ENCODE peak calls at places on chromosome 16, in five cellular contexts. One of them, this sample, is unnamed.
A peak's percentile ranks its signal among the peaks of the same experiment; 100 is the strongest.

GRCh38 chr16:53899471-53899870 is 195.5 kb downstream of the FTO start:
- DNase-seq in pancreas: no peak
- DNase-seq in skeletal muscle cell: no peak
- DNase-seq in breast epithelium: no peak
- DNase-seq in Karpas-422: no peak
- DNase-seq in this sample: no peak

GRCh38 chr16:7597677-7598076 is 265.0 kb downstream of the RBFOX1 start:
- DNase-seq in pancreas: no peak
- DNase-seq in breast epithelium: no peak
- DNase-seq in skeletal muscle cell: peak; percentile 3
- DNase-seq in Karpas-422: no peak
- DNase-seq in this sample: no peak

GRCh38 chr16:63192969-63193368 is 1156.7 kb upstream of the CDH8 start:
- DNase-seq in skeletal muscle cell: no peak
- DNase-seq in Karpas-422: no peak
- DNase-seq in pancreas: no peak
- DNase-seq in breast epithelium: no peak
- DNase-seq in this sample: no peak

GRCh38 chr16:3748307-3748706 is 31.0 kb upstream of the TRAP1 start:
- DNase-seq in pancreas: no peak
- DNase-seq in breast epithelium: no peak
- DNase-seq in Karpas-422: no peak
- DNase-seq in skeletal muscle cell: no peak
- DNase-seq in this sample: no peak

GRCh38 chr16:46894011-46894672 is 10.0 kb downstream of the GPT2 start:
- DNase-seq in pancreas: peak; percentile 74
- DNase-seq in Karpas-422: no peak
- DNase-seq in breast epithelium: no peak
- DNase-seq in skeletal muscle cell: no peak
- DNase-seq in this sample: no peak

GRCh38 chr16:50313596-50314483 is 47.5 kb downstream of the ADCY7 start:
- DNase-seq in pancreas: peak; percentile 54
- DNase-seq in skeletal muscle cell: no peak
- DNase-seq in Karpas-422: no peak
- DNase-seq in breast epithelium: no peak
- DNase-seq in this sample: no peak

GRCh38 chr16:29804455-29805231 is 1.7 kb upstream of the MAZ start:
- DNase-seq in pancreas: peak; percentile 63
- DNase-seq in Karpas-422: peak; percentile 62
- DNase-seq in breast epithelium: no peak
- DNase-seq in skeletal muscle cell: no peak
- DNase-seq in this sample: no peak

GRCh38 chr16:89152831-89153700 is 18.5 kb upstream of the CDH15 start:
- DNase-seq in Karpas-422: peak; percentile 82
- DNase-seq in skeletal muscle cell: no peak
- DNase-seq in breast epithelium: no peak
- DNase-seq in pancreas: no peak
- DNase-seq in this sample: no peak

GRCh38 chr16:58026139-58026704 is 668 bp downstream of the MMP15 start:
- DNase-seq in Karpas-422: peak; percentile 60
- DNase-seq in pancreas: peak; percentile 80
- DNase-seq in breast epithelium: no peak
- DNase-seq in skeletal muscle cell: no peak
- DNase-seq in this sample: no peak

GRCh38 chr16:30588651-30589050 is 3.2 kb upstream of the ZNF785 start:
- DNase-seq in Karpas-422: no peak
- DNase-seq in pancreas: no peak
- DNase-seq in skeletal muscle cell: no peak
- DNase-seq in breast epithelium: no peak
- DNase-seq in this sample: no peak

GRCh38 chr16:17368951-17369350 is 101.8 kb downstream of the XYLT1 start:
- DNase-seq in skeletal muscle cell: no peak
- DNase-seq in pancreas: no peak
- DNase-seq in Karpas-422: no peak
- DNase-seq in breast epithelium: no peak
- DNase-seq in this sample: no peak

GRCh38 chr16:17370233-17371013 is 100.3 kb downstream of the XYLT1 start:
- DNase-seq in breast epithelium: no peak
- DNase-seq in pancreas: no peak
- DNase-seq in skeletal muscle cell: peak; percentile 81
- DNase-seq in Karpas-422: no peak
- DNase-seq in this sample: no peak

GRCh38 chr16:17371014-17371296 is 99.8 kb downstream of the XYLT1 start:
- DNase-seq in Karpas-422: no peak
- DNase-seq in skeletal muscle cell: no peak
- DNase-seq in pancreas: no peak
- DNase-seq in breast epithelium: no peak
- DNase-seq in this sample: no peak

GRCh38 chr16:17368511-17368910 is 102.2 kb downstream of the XYLT1 start:
- DNase-seq in Karpas-422: no peak
- DNase-seq in breast epithelium: no peak
- DNase-seq in skeletal muscle cell: no peak
- DNase-seq in pancreas: no peak
- DNase-seq in this sample: no peak

DNA sequence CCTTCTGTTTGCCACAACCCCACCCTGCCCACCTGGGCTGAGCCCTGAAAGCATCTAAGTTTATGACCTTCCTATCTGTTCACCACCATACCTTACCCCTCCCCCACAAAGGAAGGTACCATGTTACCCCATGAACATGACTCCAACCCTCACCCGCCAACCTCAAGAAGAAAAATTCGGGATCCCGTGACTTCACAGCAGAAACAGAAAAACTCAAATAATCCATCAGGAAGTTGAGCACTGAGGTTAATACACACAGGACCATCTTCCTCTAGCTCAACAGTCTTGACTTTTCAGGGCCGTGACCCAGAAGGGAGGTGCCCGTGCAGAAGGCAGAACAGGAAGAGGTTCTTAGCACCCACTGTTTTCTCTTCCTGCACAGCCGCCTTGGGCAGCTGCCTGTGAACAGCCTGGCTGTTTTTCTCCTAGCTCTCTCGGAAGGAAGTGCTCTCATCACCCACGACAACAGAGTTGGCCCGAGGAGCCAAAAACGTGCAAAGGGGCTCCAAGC is 101.3 kb downstream of the XYLT1 start:
- DNase-seq in skeletal muscle cell: no peak
- DNase-seq in Karpas-422: peak; percentile 68
- DNase-seq in pancreas: no peak
- DNase-seq in breast epithelium: no peak
- DNase-seq in this sample: no peak
- H3K4me3 ChIP-seq in skeletal muscle cell: no peak overlapping the region
- H3K4me3 ChIP-seq in Karpas-422: peak overlapping the region; percentile 40
- H3K4me3 ChIP-seq in pancreas: no peak overlapping the region
- H3K4me3 ChIP-seq in breast epithelium: no peak overlapping the region
- H3K4me3 ChIP-seq in this sample: no peak overlapping the region

DNA sequence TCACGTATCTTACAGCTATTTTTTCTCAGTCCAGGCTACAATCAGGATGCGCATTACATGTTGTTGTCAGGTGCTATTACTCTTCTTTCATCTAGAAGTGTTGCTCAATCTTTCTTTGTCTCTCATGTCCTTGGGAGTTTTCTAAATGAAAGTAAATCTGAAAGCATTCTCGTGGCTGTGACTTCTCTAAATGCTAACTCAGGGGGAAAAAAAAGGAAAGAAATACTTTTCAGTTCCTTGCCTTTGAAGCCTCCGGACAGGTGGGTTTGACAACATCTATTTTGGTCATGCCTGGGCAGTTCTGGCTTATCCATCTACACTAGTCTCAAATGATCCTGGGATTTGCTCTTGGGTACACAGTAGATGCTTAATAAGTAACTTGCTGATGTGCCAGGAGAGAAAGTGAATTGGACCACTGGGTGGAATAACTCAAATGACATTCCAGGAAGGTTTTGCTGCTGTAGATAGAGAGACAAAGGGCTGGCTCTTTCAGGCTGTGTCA is 63.8 kb upstream of the NFAT5 start:
- DNase-seq in breast epithelium: no peak
- DNase-seq in pancreas: no peak
- DNase-seq in skeletal muscle cell: no peak
- DNase-seq in Karpas-422: no peak
- DNase-seq in this sample: no peak
- H3K4me3 ChIP-seq in breast epithelium: peak overlapping the region; percentile 17
- H3K4me3 ChIP-seq in pancreas: no peak overlapping the region
- H3K4me3 ChIP-seq in skeletal muscle cell: no peak overlapping the region
- H3K4me3 ChIP-seq in Karpas-422: no peak overlapping the region
- H3K4me3 ChIP-seq in this sample: no peak overlapping the region

GRCh38 chr16:52547834-52548215 is 882 bp upstream of the TOX3 start:
- DNase-seq in skeletal muscle cell: no peak
- DNase-seq in pancreas: no peak
- DNase-seq in Karpas-422: no peak
- DNase-seq in breast epithelium: no peak
- DNase-seq in this sample: no peak
- H3K4me3 ChIP-seq in skeletal muscle cell: no peak overlapping the region
- H3K4me3 ChIP-seq in pancreas: no peak overlapping the region
- H3K4me3 ChIP-seq in Karpas-422: no peak overlapping the region
- H3K4me3 ChIP-seq in breast epithelium: peak overlapping the region; percentile 71
- H3K4me3 ChIP-seq in this sample: peak overlapping the region; percentile 54

DNA sequence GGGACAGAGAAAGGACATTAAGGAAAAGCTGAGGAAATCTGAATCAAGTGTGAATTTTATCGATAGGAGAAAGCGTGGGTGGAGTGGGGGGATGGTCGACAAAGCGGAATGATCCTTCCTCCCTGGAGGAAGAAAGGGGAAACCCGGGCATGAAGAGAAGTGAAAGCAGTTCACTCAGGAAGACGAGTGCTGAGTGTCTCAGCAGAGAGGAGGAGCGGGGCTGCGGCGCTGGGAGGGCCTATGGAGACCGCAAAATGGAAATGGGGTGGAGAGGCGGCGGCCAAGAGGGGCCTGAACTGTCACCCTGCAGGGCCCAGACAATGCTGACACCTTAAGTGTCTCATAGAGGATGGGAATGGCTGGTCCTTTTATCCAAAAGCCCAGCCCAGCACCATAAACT is 8.7 kb downstream of the ZDHHC7 start:
- DNase-seq in pancreas: no peak
- DNase-seq in skeletal muscle cell: no peak
- DNase-seq in breast epithelium: no peak
- DNase-seq in Karpas-422: no peak
- DNase-seq in this sample: no peak
- H3K4me3 ChIP-seq in pancreas: no peak overlapping the region
- H3K4me3 ChIP-seq in skeletal muscle cell: no peak overlapping the region
- H3K4me3 ChIP-seq in breast epithelium: peak overlapping the region; percentile 51
- H3K4me3 ChIP-seq in Karpas-422: no peak overlapping the region
- H3K4me3 ChIP-seq in this sample: no peak overlapping the region

GRCh38 chr16:27772093-27772820 is 222.3 kb downstream of the KATNIP start:
- DNase-seq in breast epithelium: no peak
- DNase-seq in Karpas-422: no peak
- DNase-seq in pancreas: peak; percentile 24
- DNase-seq in skeletal muscle cell: no peak
- DNase-seq in this sample: no peak

GRCh38 chr16:27773344-27773743 is 223.4 kb downstream of the KATNIP start:
- DNase-seq in skeletal muscle cell: no peak
- DNase-seq in Karpas-422: no peak
- DNase-seq in pancreas: no peak
- DNase-seq in breast epithelium: no peak
- DNase-seq in this sample: no peak

GRCh38 chr16:27776556-27776955 is 226.6 kb downstream of the KATNIP start:
- DNase-seq in Karpas-422: no peak
- DNase-seq in breast epithelium: no peak
- DNase-seq in skeletal muscle cell: no peak
- DNase-seq in pancreas: peak; percentile 26
- DNase-seq in this sample: no peak

GRCh38 chr16:27775254-27775653 is 225.3 kb downstream of the KATNIP start:
- DNase-seq in Karpas-422: no peak
- DNase-seq in skeletal muscle cell: no peak
- DNase-seq in pancreas: peak; percentile 23
- DNase-seq in breast epithelium: no peak
- DNase-seq in this sample: no peak

DNA sequence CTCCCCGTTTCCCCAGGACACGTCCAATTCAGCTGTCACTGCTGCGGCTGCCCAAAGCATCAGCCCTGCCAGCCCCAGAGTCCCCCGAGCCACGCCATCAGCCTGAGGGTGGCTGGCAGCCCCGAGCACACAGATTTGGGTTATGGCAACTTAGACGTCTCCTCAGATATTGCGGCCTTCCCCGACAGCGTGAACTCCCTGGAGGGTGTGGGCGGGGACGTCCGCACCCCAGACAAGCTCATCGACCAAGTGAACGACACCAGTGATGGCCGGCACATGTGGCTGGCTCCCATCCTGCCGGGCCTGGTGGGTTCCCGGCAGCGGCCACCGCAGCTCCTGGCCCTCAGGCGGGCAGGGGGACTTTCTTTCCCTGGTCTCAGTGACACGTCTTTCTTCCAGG is 224.8 kb downstream of the KATNIP start:
- DNase-seq in breast epithelium: no peak
- DNase-seq in pancreas: peak; percentile 41
- DNase-seq in skeletal muscle cell: no peak
- DNase-seq in Karpas-422: no peak
- DNase-seq in this sample: no peak
- H3K4me3 ChIP-seq in breast epithelium: no peak overlapping the region
- H3K4me3 ChIP-seq in pancreas: no peak overlapping the region
- H3K4me3 ChIP-seq in skeletal muscle cell: no peak overlapping the region
- H3K4me3 ChIP-seq in Karpas-422: no peak overlapping the region
- H3K4me3 ChIP-seq in this sample: no peak overlapping the region

DNA sequence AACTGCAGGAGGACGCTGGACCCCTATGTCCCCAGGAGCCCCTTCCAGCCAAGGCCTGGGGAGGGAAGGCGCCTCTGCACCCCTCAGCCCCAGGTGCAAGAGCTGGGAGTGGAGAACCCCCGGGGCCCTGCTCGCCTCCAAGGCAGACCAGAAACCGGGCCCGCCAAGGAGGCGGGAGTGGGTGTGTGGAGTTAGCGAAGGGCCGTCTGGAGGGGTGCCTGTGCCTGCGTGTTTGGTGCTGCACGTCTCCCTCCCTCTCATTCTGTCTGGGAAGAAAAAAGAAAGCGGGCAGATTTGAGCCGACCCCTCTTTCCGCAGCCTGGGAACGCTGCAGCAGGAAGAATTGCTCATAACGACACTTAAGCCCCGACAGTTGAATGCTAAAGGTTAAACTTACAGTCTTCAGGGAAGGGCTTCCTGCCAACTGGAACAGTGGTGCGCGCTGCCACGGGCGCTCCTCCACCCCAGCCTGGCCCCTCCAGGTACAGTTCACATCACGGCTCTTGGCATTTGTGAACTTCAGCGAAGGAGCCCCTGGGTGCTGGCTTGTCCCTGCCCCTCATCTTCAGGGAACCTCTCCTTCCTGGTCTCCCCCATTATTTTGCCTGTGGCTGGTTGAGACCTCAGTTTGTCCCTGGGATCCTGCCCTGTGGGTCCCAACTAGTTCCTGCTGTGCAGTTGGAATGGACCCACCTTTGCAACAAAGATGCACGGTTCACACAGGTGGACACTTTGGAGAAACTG is 19.2 kb upstream of the ZFHX3 start:
- DNase-seq in pancreas: no peak
- DNase-seq in skeletal muscle cell: peak; percentile 73
- DNase-seq in Karpas-422: no peak
- DNase-seq in breast epithelium: no peak
- DNase-seq in this sample: no peak
- H3K4me3 ChIP-seq in pancreas: no peak overlapping the region
- H3K4me3 ChIP-seq in skeletal muscle cell: peak overlapping the region; percentile 23
- H3K4me3 ChIP-seq in Karpas-422: no peak overlapping the region
- H3K4me3 ChIP-seq in breast epithelium: peak overlapping the region; percentile 44
- H3K4me3 ChIP-seq in this sample: peak overlapping the region; percentile 19

This sample was measured in NT2/D1.